ENCODE peak calls at places on chromosome 13, in five cellular contexts. X is GM13976; Z is stimulated activated CD4-positive, alpha-beta T cell treated with anti-CD3 and anti-CD28 coated beads, Interleukin-1b, Interleukin-23, amount 100 ng/mL, for 4 hours; U is activated CD8-positive, alpha-beta memory T cell treated with anti-CD3 and anti-CD28 coated beads for 24 hours; S is NCI-H524. A is an unnamed sample.

GRCh38 chr13:109422163-109422562 is 364.2 kb downstream of the IRS2 start:
- DNase-seq in X (no peak), Z (no peak), U (no peak), S (no peak), A (no peak)

GRCh38 chr13:73741742-73742141 is 392.5 kb downstream of the KLF12 start:
- DNase-seq in X (no peak), Z (no peak), U (no peak), S (no peak), A (no peak)

GRCh38 chr13:63161219-63161618 is 1745.6 kb upstream of the PCDH20 start:
- DNase-seq in X (no peak), Z (no peak), U (no peak), S (no peak), A (no peak)

GRCh38 chr13:42039457-42039945 is 8.9 kb upstream of the DGKH start:
- DNase-seq in X (peak), Z (no peak), U (no peak), S (no peak), A (no peak)

GRCh38 chr13:39415003-39415402 is 188.0 kb downstream of the LHFPL6 start:
- DNase-seq in X (no peak), Z (no peak), U (no peak), S (no peak), A (no peak)

GRCh38 chr13:113562085-113562749 is 22.3 kb upstream of the TFDP1 start:
- DNase-seq in X (peak), Z (peak), U (peak), S (peak), A (peak)

GRCh38 chr13:49183672-49184315 is 36.3 kb upstream of the MLNR start:
- DNase-seq in X (no peak), Z (no peak), U (no peak), S (no peak), A (no peak)

GRCh38 chr13:51550151-51550550 is 34.1 kb upstream of the WDFY2 start:
- DNase-seq in X (no peak), Z (no peak), U (no peak), S (no peak), A (no peak)

GRCh38 chr13:112743451-112744305 is 53.8 kb downstream of the ATP11A start:
- DNase-seq in X (no peak), Z (no peak), U (no peak), S (no peak), A (no peak)

GRCh38 chr13:63085851-63086250 is 1670.2 kb upstream of the PCDH20 start:
- DNase-seq in X (no peak), Z (no peak), U (no peak), S (no peak), A (no peak)

GRCh38 chr13:79226250-79226649 is 179.8 kb downstream of the RBM26 start:
- DNase-seq in X (no peak), Z (no peak), U (no peak), S (no peak), A (no peak)